ENCODE peak calls at places on chromosomes 16 and 17, in ten cellular contexts. D is CD14-positive monocyte, V is choroid plexus epithelial cell, O is thoracic aorta, M is HFF-Myc, C is kidney, J is Calu3, S is psoas muscle, E is lower leg skin, R is ascending aorta. N is an unnamed sample.

GRCh38 chr17:61723183-61723582 is 132.2 kb upstream of the NACA2 start:
- DNase-seq in D (no peak), V (no peak), O (no peak), M (no peak), C (no peak), J (no peak), S (no peak), E (no peak), R (no peak), N (no peak)

GRCh38 chr17:72393553-72393952 is 272.7 kb downstream of the SOX9 start:
- DNase-seq in D (no peak), V (peak), O (no peak), M (no peak), C (no peak), J (no peak), S (no peak), E (no peak), R (no peak), N (peak)

GRCh38 chr17:8991514-8992285 is 26.2 kb upstream of the PIK3R5 start:
- DNase-seq in D (peak), V (peak), O (no peak), M (no peak), C (no peak), J (peak), S (peak), E (peak), R (no peak), N (peak)

GRCh38 chr16:1156111-1156982 is 3.4 kb downstream of the CACNA1H start:
- DNase-seq in D (no peak), V (no peak), O (no peak), M (no peak), C (no peak), J (no peak), S (no peak), E (no peak), R (no peak), N (no peak)

GRCh38 chr16:84603115-84603816 is 14.6 kb downstream of the COTL1 start:
- DNase-seq in D (peak), V (peak), O (peak), M (peak), C (peak), J (peak), S (peak), E (peak), R (peak), N (peak)

GRCh38 chr17:78387982-78388941 is 9.8 kb downstream of the PGS1 start:
- DNase-seq in D (peak), V (peak), O (no peak), M (no peak), C (no peak), J (no peak), S (no peak), E (no peak), R (no peak), N (peak)

GRCh38 chr16:82287948-82288347 is 117.9 kb upstream of the MPHOSPH6 start:
- DNase-seq in D (no peak), V (no peak), O (no peak), M (no peak), C (no peak), J (no peak), S (no peak), E (no peak), R (no peak), N (no peak)

GRCh38 chr16:85610059-85610445 is 3.1 kb upstream of the GSE1 start:
- DNase-seq in D (no peak), V (no peak), O (no peak), M (no peak), C (no peak), J (no peak), S (no peak), E (peak), R (no peak), N (no peak)

GRCh38 chr16:8048433-8048832 is 541.9 kb downstream of the TMEM114 start:
- DNase-seq in D (no peak), V (no peak), O (no peak), M (no peak), C (no peak), J (no peak), S (no peak), E (no peak), R (no peak), N (no peak)

GRCh38 chr16:29653436-29653835 is 9.6 kb upstream of the SPN start:
- DNase-seq in D (peak), V (no peak), O (no peak), M (no peak), C (no peak), J (no peak), S (no peak), E (no peak), R (no peak), N (no peak)

GRCh38 chr17:39283098-39283497 is 57.4 kb upstream of the STAC2 start:
- DNase-seq in D (no peak), V (no peak), O (no peak), M (no peak), C (no peak), J (no peak), S (no peak), E (no peak), R (no peak), N (no peak)

GRCh38 chr16:66705790-66706505 is 9.4 kb upstream of the CMTM4 start:
- DNase-seq in D (no peak), V (peak), O (peak), M (no peak), C (peak), J (no peak), S (peak), E (no peak), R (peak), N (peak)

GRCh38 chr17:13631541-13631940 is 29.8 kb upstream of the HS3ST3A1 start:
- DNase-seq in D (no peak), V (peak), O (no peak), M (no peak), C (no peak), J (no peak), S (no peak), E (no peak), R (no peak), N (no peak)

GRCh38 chr17:78396436-78397335 is 18.2 kb downstream of the PGS1 start:
- DNase-seq in D (no peak), V (no peak), O (peak), M (no peak), C (no peak), J (no peak), S (peak), E (no peak), R (peak), N (peak)

GRCh38 chr17:71361691-71362450 is 758.9 kb upstream of the SOX9 start:
- DNase-seq in D (no peak), V (peak), O (no peak), M (no peak), C (no peak), J (no peak), S (no peak), E (no peak), R (no peak), N (peak)

GRCh38 chr17:76517638-76518038 is 16.4 kb upstream of the RHBDF2 start:
- DNase-seq in D (no peak), V (peak), O (no peak), M (no peak), C (peak), J (no peak), S (no peak), E (no peak), R (no peak), N (no peak)

GRCh38 chr16:67979955-67980678 is at the start of gene DPEP3:
- DNase-seq in D (no peak), V (no peak), O (no peak), M (no peak), C (no peak), J (no peak), S (no peak), E (no peak), R (no peak), N (no peak)

GRCh38 chr16:86951831-86952598 is 365.2 kb downstream of the C16orf95 start:
- DNase-seq in D (no peak), V (peak), O (no peak), M (peak), C (no peak), J (no peak), S (peak), E (peak), R (no peak), N (peak)

GRCh38 chr16:16966439-16966838 is 504.3 kb downstream of the XYLT1 start:
- DNase-seq in D (no peak), V (no peak), O (no peak), M (no peak), C (no peak), J (no peak), S (no peak), E (no peak), R (no peak), N (no peak)

GRCh38 chr17:38685485-38685884 is 10.7 kb upstream of the EPOP start:
- DNase-seq in D (peak), V (no peak), O (no peak), M (no peak), C (no peak), J (no peak), S (no peak), E (no peak), R (no peak), N (no peak)

GRCh38 chr17:78174870-78175642 is 6.7 kb downstream of the SYNGR2 start:
- DNase-seq in D (no peak), V (no peak), O (no peak), M (no peak), C (no peak), J (no peak), S (peak), E (no peak), R (no peak), N (no peak)

GRCh38 chr17:77733576-77734296 is 224.8 kb upstream of the TNRC6C start:
- DNase-seq in D (no peak), V (no peak), O (no peak), M (no peak), C (no peak), J (no peak), S (no peak), E (no peak), R (no peak), N (no peak)

GRCh38 chr16:71311553-71312158 is 22.5 kb upstream of the CMTR2 start:
- DNase-seq in D (no peak), V (peak), O (no peak), M (no peak), C (no peak), J (peak), S (no peak), E (no peak), R (no peak), N (peak)

GRCh38 chr17:45298546-45299285 is 18.1 kb downstream of the MAP3K14 start:
- DNase-seq in D (no peak), V (no peak), O (no peak), M (no peak), C (peak), J (no peak), S (no peak), E (no peak), R (no peak), N (no peak)

GRCh38 chr17:2692781-2693135 is 18.8 kb downstream of the CLUH start:
- DNase-seq in D (no peak), V (no peak), O (no peak), M (no peak), C (no peak), J (no peak), S (no peak), E (no peak), R (no peak), N (no peak)

GRCh38 chr17:60618080-60618479 is 18.1 kb downstream of the PPM1D start:
- DNase-seq in D (no peak), V (no peak), O (no peak), M (no peak), C (no peak), J (no peak), S (no peak), E (no peak), R (no peak), N (no peak)

GRCh38 chr17:79203016-79203415 is 128.4 kb downstream of the ENGASE start:
- DNase-seq in D (no peak), V (no peak), O (no peak), M (no peak), C (no peak), J (no peak), S (no peak), E (no peak), R (no peak), N (no peak)

GRCh38 chr17:28983286-28984240 is 22.3 kb downstream of the SEZ6 start:
- DNase-seq in D (no peak), V (no peak), O (no peak), M (no peak), C (no peak), J (no peak), S (no peak), E (no peak), R (no peak), N (peak)

GRCh38 chr16:2092866-2093265 is 42.8 kb downstream of the PKD1 start:
- DNase-seq in D (no peak), V (no peak), O (no peak), M (no peak), C (no peak), J (no peak), S (no peak), E (no peak), R (no peak), N (no peak)

GRCh38 chr16:20385844-20386832 is 18.4 kb downstream of the PDILT start:
- DNase-seq in D (peak), V (peak), O (no peak), M (peak), C (no peak), J (peak), S (peak), E (peak), R (no peak), N (peak)

GRCh38 chr17:29195465-29196081 is 15.4 kb upstream of the MYO18A start:
- DNase-seq in D (peak), V (peak), O (no peak), M (no peak), C (no peak), J (no peak), S (no peak), E (no peak), R (no peak), N (no peak)

GRCh38 chr16:23134274-23134673 is 15.0 kb downstream of the USP31 start:
- DNase-seq in D (no peak), V (peak), O (no peak), M (no peak), C (no peak), J (no peak), S (no peak), E (no peak), R (no peak), N (peak)

DNA sequence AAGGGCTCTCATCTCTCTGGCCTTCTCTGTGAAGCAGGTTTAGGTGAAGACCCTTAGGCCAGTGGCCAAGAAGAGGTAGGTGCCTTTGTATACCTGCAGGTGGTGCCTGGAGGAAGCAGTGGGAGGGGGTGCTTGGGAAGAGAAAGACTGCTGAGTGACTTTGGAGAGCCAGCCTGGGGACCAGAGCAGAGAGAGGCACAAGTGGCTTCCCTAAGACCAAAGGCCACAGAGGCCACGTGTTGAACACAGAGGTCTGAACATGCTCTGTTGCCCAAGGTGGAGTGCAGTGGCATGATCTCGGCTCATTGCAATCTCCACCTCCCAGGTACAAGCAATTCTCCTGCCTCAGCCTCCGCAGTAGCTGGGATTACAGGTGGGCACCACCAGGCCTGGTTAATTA is 103.5 kb downstream of the CPPED1 start:
- DNase-seq in D (no peak), V (no peak), O (no peak), M (no peak), C (no peak), J (no peak), S (no peak), E (no peak), R (no peak), N (no peak)
- TF ChIP-seq CTCF in D (no peak), V (no peak), O (no peak), M (no peak), C (no peak), J (no peak), S (no peak), E (no peak), R (no peak), N (no peak)

GRCh38 chr16:57607676-57608461 is 20.6 kb upstream of the ADGRG1 start:
- DNase-seq in D (no peak), V (no peak), O (no peak), M (no peak), C (peak), J (no peak), S (no peak), E (peak), R (no peak), N (no peak)

GRCh38 chr16:57610611-57611010 is 17.8 kb upstream of the ADGRG1 start:
- DNase-seq in D (peak), V (no peak), O (no peak), M (no peak), C (peak), J (no peak), S (no peak), E (no peak), R (no peak), N (no peak)

GRCh38 chr16:57608462-57609113 is 19.8 kb upstream of the ADGRG1 start:
- DNase-seq in D (no peak), V (no peak), O (no peak), M (no peak), C (peak), J (no peak), S (no peak), E (peak), R (no peak), N (no peak)

GRCh38 chr16:57611184-57611583 is 17.2 kb upstream of the ADGRG1 start:
- DNase-seq in D (no peak), V (no peak), O (no peak), M (no peak), C (no peak), J (no peak), S (no peak), E (no peak), R (no peak), N (peak)

DNA sequence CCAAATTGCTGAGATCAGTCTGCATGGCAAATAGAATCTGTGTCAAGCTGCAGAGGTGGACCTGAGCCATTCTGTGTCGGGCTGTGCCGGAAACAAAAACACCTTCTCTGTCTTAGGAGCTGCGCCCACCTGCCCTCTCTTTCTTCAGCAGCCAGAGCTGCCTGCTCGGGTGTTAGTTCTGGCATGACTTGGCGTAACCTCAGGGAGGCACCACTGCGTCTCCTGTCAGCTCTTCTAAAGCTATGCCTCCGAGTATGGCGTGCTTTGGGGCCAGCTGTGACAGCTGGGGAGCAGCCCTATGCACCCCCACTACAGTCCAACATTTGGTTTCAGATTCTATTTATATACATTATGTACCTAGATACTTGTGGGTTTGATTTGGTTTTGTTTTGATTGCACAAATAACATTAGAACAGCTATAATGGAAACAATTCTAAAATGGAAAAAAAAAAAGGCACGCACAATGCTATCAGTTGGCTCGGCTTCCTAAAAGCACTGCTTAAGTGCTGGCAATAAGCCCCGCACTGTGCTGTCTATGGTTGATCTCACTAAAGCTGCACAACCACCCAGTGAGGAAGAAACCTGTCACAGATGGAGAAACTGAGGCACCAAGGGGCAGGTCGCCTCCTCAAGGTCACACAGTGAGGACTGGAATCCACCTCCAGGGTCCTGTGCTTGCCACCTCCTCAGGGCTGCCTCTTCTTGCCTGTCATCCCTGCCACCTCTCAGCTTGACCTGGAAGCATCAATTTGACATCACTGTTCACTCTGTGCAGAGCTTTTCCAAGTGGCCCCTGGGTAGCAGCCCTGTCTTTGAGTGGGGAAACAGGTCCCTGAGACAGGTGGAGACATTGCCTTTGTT is 18.7 kb upstream of the ADGRG1 start:
- DNase-seq in D (peak), V (peak), O (no peak), M (no peak), C (peak), J (no peak), S (no peak), E (peak), R (no peak), N (peak)
- TF ChIP-seq CTCF in D (no peak), V (peak), O (no peak), M (no peak), C (no peak), J (no peak), S (no peak), E (no peak), R (no peak), N (peak)

GRCh38 chr17:75300280-75300679 is 11.0 kb upstream of the SLC25A19 start:
- DNase-seq in D (no peak), V (no peak), O (no peak), M (no peak), C (no peak), J (no peak), S (no peak), E (no peak), R (no peak), N (no peak)

GRCh38 chr17:75301031-75301430 is 11.8 kb upstream of the SLC25A19 start:
- DNase-seq in D (peak), V (no peak), O (no peak), M (no peak), C (no peak), J (no peak), S (no peak), E (no peak), R (no peak), N (no peak)

GRCh38 chr17:75289832-75290337 is 652 bp upstream of the SLC25A19 start:
- DNase-seq in D (peak), V (peak), O (no peak), M (no peak), C (no peak), J (peak), S (no peak), E (peak), R (no peak), N (peak)

DNA sequence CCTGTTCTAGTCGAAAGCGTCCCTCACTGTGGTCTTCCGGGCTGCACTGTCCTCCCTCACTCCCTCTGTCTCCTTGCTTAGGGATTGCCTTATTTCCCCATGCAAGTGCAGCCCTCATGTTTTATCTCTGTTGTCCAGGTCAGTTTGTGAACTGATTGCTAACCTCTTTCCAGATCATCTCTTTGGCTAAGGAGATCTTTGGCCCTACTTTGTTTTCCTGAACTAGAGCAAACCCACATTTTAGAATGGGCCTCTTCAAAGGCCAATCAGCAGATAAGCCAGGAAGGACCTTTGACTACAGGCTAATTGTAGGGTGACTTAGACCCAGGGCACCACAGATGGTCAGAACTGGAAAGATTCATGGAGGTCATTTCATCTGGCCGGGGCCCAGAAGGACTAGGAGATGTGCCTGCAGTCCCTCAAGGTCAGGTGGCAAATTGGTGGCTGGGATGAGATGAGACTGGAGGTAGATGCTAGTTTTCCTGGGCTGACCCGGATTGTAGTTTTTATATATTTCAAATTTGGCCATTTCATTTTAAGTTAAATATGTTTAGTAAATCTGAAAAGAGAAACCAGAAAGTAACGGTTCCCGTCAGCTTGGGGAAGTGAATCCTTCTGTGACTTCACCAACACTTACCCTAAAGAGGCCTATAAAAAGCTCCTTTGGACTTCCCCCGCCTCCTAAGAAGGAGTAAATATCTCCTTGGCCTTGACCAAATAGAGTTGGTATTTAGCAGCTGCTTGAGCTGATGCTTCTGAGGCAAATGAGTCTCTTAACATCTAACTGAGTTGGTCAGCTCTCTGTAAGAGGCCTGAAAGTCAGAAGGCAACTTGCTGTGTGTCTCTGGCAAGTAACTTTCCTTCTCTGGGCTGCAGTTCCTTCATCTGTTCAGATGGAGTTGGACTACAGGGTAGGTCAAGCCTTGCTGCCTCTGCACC is 6.3 kb upstream of the SLC25A19 start:
- DNase-seq in D (peak), V (no peak), O (no peak), M (no peak), C (no peak), J (no peak), S (no peak), E (no peak), R (no peak), N (no peak)
- TF ChIP-seq CTCF in D (peak), V (no peak), O (no peak), M (no peak), C (no peak), J (no peak), S (no peak), E (no peak), R (no peak), N (no peak)

GRCh38 chr17:5667871-5668270 is 83.6 kb upstream of the NLRP1 start:
- DNase-seq in D (no peak), V (no peak), O (no peak), M (no peak), C (no peak), J (no peak), S (no peak), E (no peak), R (no peak), N (no peak)
- TF ChIP-seq CTCF in D (peak), V (no peak), O (no peak), M (peak), C (no peak), J (no peak), S (no peak), E (no peak), R (no peak), N (no peak)

N was measured in fibroblast of pulmonary artery.